ENCODE peak calls at places on chromosomes 1 and 21, in eight cellular contexts. I is stimulated activated CD4-positive, alpha-beta T cell treated with anti-CD3 and anti-CD28 coated beads, Interleukin-2, amount 100 ng/mL, for 24 hours; V is kidney glomerular epithelial cell; Q is GDM1; U is neural crest cell; A is GM23338; J is ascending aorta; P is NAMALWA. H is an unnamed sample.

GRCh38 chr1:16256478-16256877 is 19.5 kb upstream of the CPLANE2 start:
- DNase-seq in I (no peak), V (no peak), Q (no peak), U (no peak), A (no peak), J (peak; percentile 56), P (no peak), H (no peak)

GRCh38 chr1:10573446-10573845 is 98.7 kb downstream of the PEX14 start:
- DNase-seq in I (no peak), V (no peak), Q (no peak), U (no peak), A (no peak), J (no peak), P (no peak), H (no peak)

GRCh38 chr1:153578490-153578889 is 12.8 kb upstream of the S100A2 start:
- DNase-seq in I (no peak), V (peak; percentile 51), Q (no peak), U (no peak), A (no peak), J (no peak), P (no peak), H (no peak)

GRCh38 chr1:119587328-119587727 is 60.7 kb downstream of the ZNF697 start:
- DNase-seq in I (no peak), V (peak; percentile 57), Q (no peak), U (no peak), A (no peak), J (no peak), P (no peak), H (peak; percentile 86)

GRCh38 chr1:212108981-212109380 is 73.4 kb downstream of the DTL start:
- DNase-seq in I (no peak), V (no peak), Q (no peak), U (no peak), A (no peak), J (no peak), P (no peak), H (no peak)

GRCh38 chr1:39195166-39196111 is 9.1 kb upstream of the MACF1 start:
- DNase-seq in I (no peak), V (peak; percentile 85), Q (no peak), U (no peak), A (no peak), J (no peak), P (no peak), H (no peak)

GRCh38 chr1:185938396-185938795 is 204.2 kb downstream of the HMCN1 start:
- DNase-seq in I (no peak), V (no peak), Q (no peak), U (no peak), A (no peak), J (no peak), P (no peak), H (no peak)

GRCh38 chr1:48069662-48070432 is 72.7 kb upstream of the TRABD2B start:
- DNase-seq in I (no peak), V (peak; percentile 63), Q (no peak), U (no peak), A (no peak), J (no peak), P (no peak), H (no peak)

GRCh38 chr1:903721-904270 is 19.9 kb upstream of the SAMD11 start:
- DNase-seq in I (no peak), V (no peak), Q (no peak), U (no peak), A (no peak), J (no peak), P (no peak), H (no peak)

GRCh38 chr1:109891930-109892329 is 18.7 kb upstream of the CSF1 start:
- DNase-seq in I (no peak), V (no peak), Q (no peak), U (no peak), A (no peak), J (no peak), P (no peak), H (no peak)

GRCh38 chr1:147169840-147170674 is 2.2 kb downstream of the PRKAB2 start:
- DNase-seq in I (no peak), V (no peak), Q (no peak), U (no peak), A (no peak), J (no peak), P (no peak), H (no peak)

GRCh38 chr1:156910309-156910782 is 10.1 kb upstream of the LRRC71 start:
- DNase-seq in I (peak; percentile 69), V (peak; percentile 13), Q (peak; percentile 12), U (peak; percentile 67), A (peak; percentile 81), J (no peak), P (peak; percentile 67), H (no peak)

GRCh38 chr1:111776397-111776796 is 20.7 kb downstream of the DDX20 start:
- DNase-seq in I (no peak), V (no peak), Q (no peak), U (no peak), A (peak; percentile 12), J (no peak), P (no peak), H (no peak)

GRCh38 chr1:230144010-230144614 is 77.1 kb downstream of the GALNT2 start:
- DNase-seq in I (no peak), V (no peak), Q (no peak), U (no peak), A (no peak), J (no peak), P (peak; percentile 25), H (no peak)

GRCh38 chr1:39992229-39992628 is 37.3 kb downstream of the MFSD2A start:
- DNase-seq in I (no peak), V (no peak), Q (no peak), U (no peak), A (no peak), J (no peak), P (no peak), H (no peak)

GRCh38 chr1:107936498-107937481 is 28.2 kb downstream of the VAV3 start:
- DNase-seq in I (peak; percentile 67), V (peak; percentile 64), Q (no peak), U (no peak), A (peak; percentile 78), J (peak; percentile 71), P (no peak), H (no peak)

GRCh38 chr1:150366416-150367296 is 2.7 kb downstream of the RPRD2 start:
- DNase-seq in I (peak; percentile 17), V (peak; percentile 39), Q (no peak), U (no peak), A (peak; percentile 25), J (no peak), P (peak; percentile 69), H (no peak)

GRCh38 chr21:26144026-26144425 is 26.5 kb downstream of the APP start:
- DNase-seq in I (no peak), V (no peak), Q (no peak), U (no peak), A (no peak), J (no peak), P (no peak), H (no peak)

GRCh38 chr1:231926340-231926739 is 299.8 kb downstream of the DISC1 start:
- DNase-seq in I (no peak), V (no peak), Q (no peak), U (no peak), A (no peak), J (no peak), P (no peak), H (no peak)

GRCh38 chr1:156245451-156246232 is 2.2 kb downstream of the PAQR6 start:
- DNase-seq in I (peak; percentile 41), V (no peak), Q (no peak), U (no peak), A (peak; percentile 75), J (no peak), P (no peak), H (no peak)

GRCh38 chr1:71196685-71197084 is 115.8 kb upstream of the ZRANB2 start:
- DNase-seq in I (no peak), V (peak; percentile 15), Q (no peak), U (no peak), A (peak; percentile 6), J (no peak), P (peak; percentile 17), H (no peak)

GRCh38 chr1:154335351-154335714 is 10.0 kb downstream of the ATP8B2 start:
- DNase-seq in I (no peak), V (no peak), Q (no peak), U (no peak), A (no peak), J (no peak), P (no peak), H (no peak)

GRCh38 chr1:30733520-30733919 is 10.1 kb upstream of the MATN1 start:
- DNase-seq in I (no peak), V (no peak), Q (no peak), U (no peak), A (no peak), J (no peak), P (no peak), H (no peak)

GRCh38 chr1:206681359-206681758 is 3.3 kb upstream of the MAPKAPK2 start:
- DNase-seq in I (no peak), V (no peak), Q (no peak), U (no peak), A (no peak), J (no peak), P (no peak), H (no peak)

GRCh38 chr1:183138301-183138700 is 47.8 kb upstream of the LAMC2 start:
- DNase-seq in I (no peak), V (no peak), Q (no peak), U (no peak), A (no peak), J (no peak), P (no peak), H (no peak)

GRCh38 chr1:90973897-90974798 is 47.7 kb downstream of the ZNF644 start:
- DNase-seq in I (no peak), V (peak; percentile 61), Q (no peak), U (no peak), A (peak; percentile 59), J (no peak), P (no peak), H (no peak)

GRCh38 chr1:206880310-206880709 is 14.9 kb downstream of the IL20 start:
- DNase-seq in I (no peak), V (no peak), Q (no peak), U (no peak), A (no peak), J (no peak), P (no peak), H (no peak)

GRCh38 chr1:228216371-228217320 is 8.8 kb downstream of the OBSCN start:
- DNase-seq in I (no peak), V (no peak), Q (no peak), U (no peak), A (no peak), J (no peak), P (no peak), H (no peak)

GRCh38 chr1:10626011-10626731 is 151.4 kb downstream of the PEX14 start:
- DNase-seq in I (no peak), V (no peak), Q (no peak), U (no peak), A (no peak), J (peak; percentile 52), P (no peak), H (no peak)

GRCh38 chr1:189606795-189607476 is 870.7 kb downstream of the BRINP3 start:
- DNase-seq in I (no peak), V (peak; percentile 68), Q (no peak), U (no peak), A (no peak), J (no peak), P (no peak), H (no peak)

GRCh38 chr1:55067022-55067781 is 27.9 kb downstream of the PCSK9 start:
- DNase-seq in I (no peak), V (no peak), Q (no peak), U (no peak), A (no peak), J (no peak), P (no peak), H (no peak)

GRCh38 chr1:230899845-230900251 is 31.5 kb upstream of the C1orf198 start:
- DNase-seq in I (no peak), V (no peak), Q (no peak), U (no peak), A (no peak), J (peak; percentile 73), P (no peak), H (no peak)

GRCh38 chr1:216908116-216908515 is 184.9 kb upstream of the ESRRG start:
- DNase-seq in I (no peak), V (no peak), Q (no peak), U (no peak), A (no peak), J (no peak), P (no peak), H (no peak)

GRCh38 chr1:174433451-174433850 is 14.3 kb upstream of the GPR52 start:
- DNase-seq in I (no peak), V (peak; percentile 9), Q (no peak), U (no peak), A (no peak), J (no peak), P (no peak), H (no peak)

H was measured in brain pericyte.